ENCODE peak calls at places on chromosome 18, in four cellular contexts. G is HCT116, Y is MM.1S, J is GM23248. A is an unnamed sample.
A peak's percentile ranks its signal among the peaks of the same experiment; 100 is the strongest.

GRCh38 chr18:29596959-29597358 is 1420.0 kb upstream of the CDH2 start:
- DNase-seq in Y (no peak), J (no peak), G (no peak), A (no peak)

GRCh38 chr18:76709659-76710645 is 112.4 kb upstream of the ZNF236 start:
- DNase-seq in Y (peak; percentile 66), G (peak; percentile 52), J (peak; percentile 87), A (peak; percentile 66)

GRCh38 chr18:55455938-55456337 is 132.1 kb downstream of the TCF4 start:
- DNase-seq in J (no peak), G (no peak), Y (no peak), A (no peak)

GRCh38 chr18:35289293-35290069 is 548 bp downstream of the ZSCAN30 start:
- DNase-seq in J (peak; percentile 58), Y (no peak), G (no peak), A (no peak)

GRCh38 chr18:24809173-24809955 is 348.9 kb downstream of the HRH4 start:
- DNase-seq in Y (no peak), G (no peak), J (no peak), A (no peak)

GRCh38 chr18:35969676-35970075 is 2.8 kb upstream of the RMP24 start:
- DNase-seq in G (no peak), Y (no peak), J (peak; percentile 34), A (no peak)

GRCh38 chr18:77114564-77115391 is 17.8 kb downstream of the MBP start:
- DNase-seq in J (peak; percentile 99), Y (no peak), G (no peak), A (no peak)

GRCh38 chr18:55100817-55101457 is 141.7 kb upstream of the CCDC68 start:
- DNase-seq in Y (no peak), J (peak; percentile 63), G (peak; percentile 12), A (peak; percentile 82)

GRCh38 chr18:48222118-48222517 is 187.1 kb downstream of the ZBTB7C start:
- DNase-seq in J (peak; percentile 58), Y (peak; percentile 94), G (no peak), A (peak; percentile 50)

GRCh38 chr18:67476585-67476984 is 39.9 kb downstream of the DSEL start:
- DNase-seq in G (no peak), Y (no peak), J (no peak), A (no peak)

GRCh38 chr18:67478249-67478648 is 38.3 kb downstream of the DSEL start:
- DNase-seq in Y (no peak), J (no peak), G (no peak), A (no peak)

GRCh38 chr18:67477522-67477921 is 39.0 kb downstream of the DSEL start:
- DNase-seq in J (no peak), Y (no peak), G (no peak), A (no peak)

GRCh38 chr18:67475673-67476072 is 40.8 kb downstream of the DSEL start:
- DNase-seq in G (no peak), Y (no peak), J (peak; percentile 36), A (no peak)
- TF ChIP-seq EZH2phosphoT487 in G (no peak), Y (no peak), J (no peak), A (no peak)

DNA sequence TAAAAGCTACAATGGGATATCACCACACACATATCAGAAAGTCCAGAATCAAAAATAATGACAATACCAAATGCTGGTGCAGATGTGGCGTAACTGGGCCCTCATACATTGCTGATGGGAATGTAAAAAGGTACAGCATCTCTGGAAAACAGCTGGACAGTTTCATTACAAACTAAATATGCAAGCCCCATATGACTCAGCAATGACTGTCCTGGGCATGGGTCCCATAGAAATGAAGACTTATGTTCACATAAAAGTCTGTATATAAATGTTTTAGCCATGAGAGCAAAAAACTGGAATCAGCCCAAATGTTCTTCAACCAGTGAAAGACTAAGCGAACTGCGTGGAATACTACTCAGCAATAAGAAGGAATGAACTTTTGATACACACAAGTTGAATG is 56.7 kb downstream of the ALPK2 start:
- DNase-seq in J (peak; percentile 98), Y (no peak), G (no peak), A (peak; percentile 99)
- H3K9me2 ChIP-seq in J (no peaks in the 10 kb centered on the region), Y (no peaks in the 10 kb centered on the region), G (no peaks in the 10 kb centered on the region), A (no peaks in the 10 kb centered on the region)

GRCh38 chr18:9340472-9340871 is 5.9 kb downstream of the TWSG1 start:
- DNase-seq in Y (no peak), J (no peak), G (no peak), A (no peak)
- TF ChIP-seq EZH2 in Y (no peak), J (no peak), G (no peak), A (no peak)

GRCh38 chr18:318791-319291 is 51.0 kb upstream of the THOC1 start:
- DNase-seq in Y (no peak), G (no peak), J (peak; percentile 29), A (no peak)
- TF ChIP-seq EZH2phosphoT487 in Y (no peak), G (no peak), J (no peak), A (no peak)

GRCh38 chr18:5895886-5896740 is 791 bp upstream of the TMEM200C start:
- DNase-seq in G (no peak), J (peak; percentile 39), Y (no peak), A (peak; percentile 55)
- H3K9me2 ChIP-seq in G (no peaks in the 10 kb centered on the region), J (no peaks in the 10 kb centered on the region), Y (no peaks in the 10 kb centered on the region), A (no peaks in the 10 kb centered on the region)

GRCh38 chr18:12307871-12308385 is at the start of gene TUBB6:
- DNase-seq in Y (no peak), G (no peak), J (peak; percentile 95), A (no peak)

GRCh38 chr18:12308386-12309100 is 502 bp downstream of the TUBB6 start:
- DNase-seq in Y (no peak), J (peak; percentile 99), G (no peak), A (peak; percentile 81)

GRCh38 chr18:12305930-12306629 is 2.0 kb upstream of the TUBB6 start:
- DNase-seq in G (no peak), Y (no peak), J (no peak), A (no peak)

GRCh38 chr18:12306752-12307151 is 1.3 kb upstream of the TUBB6 start:
- DNase-seq in G (no peak), J (peak; percentile 25), Y (no peak), A (no peak)

DNA sequence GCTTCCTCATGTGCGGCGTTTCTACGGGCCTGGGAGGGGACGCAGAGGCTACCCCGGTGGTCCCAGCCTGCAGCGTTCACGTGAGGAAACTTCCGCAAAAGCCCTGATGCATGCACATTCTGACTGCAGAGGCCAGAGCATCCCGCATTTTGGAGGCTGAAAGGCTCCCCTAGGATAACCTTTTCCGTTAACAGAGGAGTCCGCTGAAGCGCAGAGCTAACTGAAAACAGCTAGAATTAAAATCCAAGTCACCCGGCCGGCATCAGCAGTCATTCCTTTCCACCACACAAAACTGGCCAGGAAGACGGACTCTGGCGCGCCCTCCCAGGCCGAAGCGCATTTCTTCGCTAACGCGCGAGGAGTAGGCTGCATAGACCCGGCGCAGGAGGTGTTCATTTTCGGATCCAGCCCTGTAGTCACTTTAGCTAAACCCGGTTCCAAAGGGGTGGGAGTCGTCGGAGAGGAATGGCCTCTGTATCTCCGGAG is 747 bp upstream of the TUBB6 start:
- DNase-seq in G (no peak), Y (no peak), J (peak; percentile 89), A (no peak)
- TF ChIP-seq EZH2 in G (no peak), Y (no peak), J (no peak), A (no peak)

A was measured in PC-3.